ENCODE peak calls at places on chromosomes 6 and 20, in five cellular contexts. Y, T, V, D and E are unnamed samples.

GRCh38 chr6:137975058-137975940 is 108.2 kb downstream of the TNFAIP3 start:
- DNase-seq in Y (no peak), T (no peak), V (no peak), D (no peak), E (no peak)

GRCh38 chr20:42530855-42531674 is 658.6 kb downstream of the PTPRT start:
- DNase-seq in Y (no peak), T (no peak), V (peak; percentile 68), D (no peak), E (no peak)

GRCh38 chr6:43695078-43695966 is 7.7 kb upstream of the MRPS18A start:
- DNase-seq in Y (no peak), T (no peak), V (peak; percentile 72), D (no peak), E (no peak)

GRCh38 chr6:126625019-126625418 is 285.1 kb downstream of the CENPW start:
- DNase-seq in Y (no peak), T (no peak), V (no peak), D (no peak), E (peak; percentile 7)

GRCh38 chr6:133887478-133887877 is 1.4 kb upstream of the TCF21 start:
- DNase-seq in Y (no peak), T (no peak), V (no peak), D (no peak), E (no peak)

GRCh38 chr20:14948416-14948815 is 611.0 kb upstream of the FLRT3 start:
- DNase-seq in Y (no peak), T (no peak), V (no peak), D (no peak), E (no peak)

GRCh38 chr6:113857565-113858066 is 471 bp downstream of the MARCKS start:
- DNase-seq in Y (peak; percentile 50), T (no peak), V (no peak), D (no peak), E (peak; percentile 52)

GRCh38 chr6:82511546-82511945 is 147.9 kb downstream of the TPBG start:
- DNase-seq in Y (no peak), T (no peak), V (no peak), D (no peak), E (no peak)

GRCh38 chr20:18272451-18272850 is 15.9 kb upstream of the ZNF133 start:
- DNase-seq in Y (no peak), T (no peak), V (no peak), D (no peak), E (peak; percentile 22)

GRCh38 chr20:61684136-61684535 is 381.5 kb downstream of the TAF4 start:
- DNase-seq in Y (no peak), T (no peak), V (no peak), D (no peak), E (no peak)

GRCh38 chr6:25476126-25476525 is 175.9 kb upstream of the SCGN start:
- DNase-seq in Y (no peak), T (no peak), V (no peak), D (no peak), E (no peak)

GRCh38 chr20:59938221-59938620 is 1.9 kb downstream of the PPP1R3D start:
- DNase-seq in Y (no peak), T (no peak), V (no peak), D (no peak), E (peak; percentile 80)

GRCh38 chr6:2147737-2148448 is 97.5 kb downstream of the GMDS start:
- DNase-seq in Y (no peak), T (no peak), V (no peak), D (no peak), E (no peak)

GRCh38 chr6:28606424-28607391 is 81.0 kb downstream of the GPX5 start:
- DNase-seq in Y (peak; percentile 49), T (peak; percentile 45), V (peak; percentile 22), D (no peak), E (peak; percentile 62)

GRCh38 chr6:35496851-35497570 is at the start of gene TEAD3:
- DNase-seq in Y (no peak), T (peak; percentile 37), V (peak; percentile 50), D (no peak), E (peak; percentile 93)

GRCh38 chr6:57265755-57266221 is 43.7 kb upstream of the RAB23 start:
- DNase-seq in Y (no peak), T (no peak), V (no peak), D (no peak), E (no peak)